ENCODE peak calls at places on chromosomes 4 and X, in seven cellular contexts. One of them, this sample, is unnamed.

GRCh38 chrX:103220511-103221406 is 5.9 kb downstream of the BEX4 start:
- DNase-seq in SK-N-DZ: no peak
- DNase-seq in NCI-H2107: no peak
- DNase-seq in AG09319: no peak
- DNase-seq in spleen: peak; percentile 72
- DNase-seq in T-helper 2 cell: no peak
- DNase-seq in WERI-Rb-1: no peak
- DNase-seq in this sample: no peak

GRCh38 chr4:76434901-76435688 is at the start of gene SHROOM3:
- DNase-seq in SK-N-DZ: no peak
- DNase-seq in NCI-H2107: no peak
- DNase-seq in AG09319: no peak
- DNase-seq in spleen: no peak
- DNase-seq in T-helper 2 cell: no peak
- DNase-seq in WERI-Rb-1: no peak
- DNase-seq in this sample: peak; percentile 96

GRCh38 chrX:10393899-10394298 is 226.5 kb downstream of the MID1 start:
- DNase-seq in SK-N-DZ: no peak
- DNase-seq in NCI-H2107: no peak
- DNase-seq in AG09319: no peak
- DNase-seq in spleen: no peak
- DNase-seq in T-helper 2 cell: no peak
- DNase-seq in WERI-Rb-1: no peak
- DNase-seq in this sample: peak; percentile 8

GRCh38 chr4:82864336-82865001 is 26.5 kb downstream of the SEC31A start:
- DNase-seq in SK-N-DZ: no peak
- DNase-seq in NCI-H2107: no peak
- DNase-seq in AG09319: no peak
- DNase-seq in spleen: no peak
- DNase-seq in T-helper 2 cell: no peak
- DNase-seq in WERI-Rb-1: no peak
- DNase-seq in this sample: no peak

GRCh38 chrX:1481636-1482529 is 29.2 kb upstream of the ASMTL start:
- DNase-seq in SK-N-DZ: peak; percentile 35
- DNase-seq in NCI-H2107: no peak
- DNase-seq in AG09319: peak; percentile 44
- DNase-seq in spleen: peak; percentile 90
- DNase-seq in T-helper 2 cell: peak; percentile 53
- DNase-seq in WERI-Rb-1: peak; percentile 87
- DNase-seq in this sample: peak; percentile 68

GRCh38 chr4:156677136-156677535 is 294.5 kb downstream of the PDGFC start:
- DNase-seq in SK-N-DZ: no peak
- DNase-seq in NCI-H2107: no peak
- DNase-seq in AG09319: no peak
- DNase-seq in spleen: no peak
- DNase-seq in T-helper 2 cell: no peak
- DNase-seq in WERI-Rb-1: peak; percentile 43
- DNase-seq in this sample: peak; percentile 33

GRCh38 chr4:7067147-7067522 is 729 bp downstream of the GRPEL1 start:
- DNase-seq in SK-N-DZ: no peak
- DNase-seq in NCI-H2107: no peak
- DNase-seq in AG09319: no peak
- DNase-seq in spleen: peak; percentile 94
- DNase-seq in T-helper 2 cell: no peak
- DNase-seq in WERI-Rb-1: no peak
- DNase-seq in this sample: peak; percentile 15

GRCh38 chrX:40734956-40735317 is 405 bp downstream of the MED14 start:
- DNase-seq in SK-N-DZ: no peak
- DNase-seq in NCI-H2107: no peak
- DNase-seq in AG09319: no peak
- DNase-seq in spleen: no peak
- DNase-seq in T-helper 2 cell: no peak
- DNase-seq in WERI-Rb-1: peak; percentile 49
- DNase-seq in this sample: peak; percentile 7

GRCh38 chr4:76007089-76007559 is at the start of gene CXCL9:
- DNase-seq in SK-N-DZ: no peak
- DNase-seq in NCI-H2107: no peak
- DNase-seq in AG09319: no peak
- DNase-seq in spleen: no peak
- DNase-seq in T-helper 2 cell: no peak
- DNase-seq in WERI-Rb-1: no peak
- DNase-seq in this sample: peak; percentile 42

GRCh38 chr4:132683957-132684356 is 465.1 kb upstream of the PCDH10 start:
- DNase-seq in SK-N-DZ: no peak
- DNase-seq in NCI-H2107: no peak
- DNase-seq in AG09319: no peak
- DNase-seq in spleen: no peak
- DNase-seq in T-helper 2 cell: no peak
- DNase-seq in WERI-Rb-1: no peak
- DNase-seq in this sample: no peak

GRCh38 chr4:103424853-103425252 is 226.7 kb upstream of the CENPE start:
- DNase-seq in SK-N-DZ: no peak
- DNase-seq in NCI-H2107: no peak
- DNase-seq in AG09319: no peak
- DNase-seq in spleen: no peak
- DNase-seq in T-helper 2 cell: no peak
- DNase-seq in WERI-Rb-1: no peak
- DNase-seq in this sample: peak; percentile 89

GRCh38 chr4:155799794-155800123 is 40.9 kb downstream of the GUCY1B1 start:
- DNase-seq in SK-N-DZ: no peak
- DNase-seq in NCI-H2107: no peak
- DNase-seq in AG09319: no peak
- DNase-seq in spleen: no peak
- DNase-seq in T-helper 2 cell: no peak
- DNase-seq in WERI-Rb-1: no peak
- DNase-seq in this sample: no peak

GRCh38 chr4:112170451-112170993 is 25.3 kb downstream of the FAM241A start:
- DNase-seq in SK-N-DZ: no peak
- DNase-seq in NCI-H2107: no peak
- DNase-seq in AG09319: peak; percentile 68
- DNase-seq in spleen: no peak
- DNase-seq in T-helper 2 cell: no peak
- DNase-seq in WERI-Rb-1: no peak
- DNase-seq in this sample: peak; percentile 91

GRCh38 chr4:156581693-156582092 is 389.9 kb downstream of the PDGFC start:
- DNase-seq in SK-N-DZ: no peak
- DNase-seq in NCI-H2107: no peak
- DNase-seq in AG09319: no peak
- DNase-seq in spleen: no peak
- DNase-seq in T-helper 2 cell: no peak
- DNase-seq in WERI-Rb-1: no peak
- DNase-seq in this sample: peak; percentile 14

GRCh38 chr4:151674804-151675290 is 86.0 kb downstream of the GATB start:
- DNase-seq in SK-N-DZ: peak; percentile 88
- DNase-seq in NCI-H2107: no peak
- DNase-seq in AG09319: no peak
- DNase-seq in spleen: no peak
- DNase-seq in T-helper 2 cell: no peak
- DNase-seq in WERI-Rb-1: peak; percentile 93
- DNase-seq in this sample: peak; percentile 27

GRCh38 chr4:106312997-106313522 is 2.9 kb downstream of the TBCK start:
- DNase-seq in SK-N-DZ: no peak
- DNase-seq in NCI-H2107: no peak
- DNase-seq in AG09319: no peak
- DNase-seq in spleen: no peak
- DNase-seq in T-helper 2 cell: no peak
- DNase-seq in WERI-Rb-1: no peak
- DNase-seq in this sample: no peak

GRCh38 chrX:56738670-56739069 is 9.6 kb downstream of the NBDY start:
- DNase-seq in SK-N-DZ: no peak
- DNase-seq in NCI-H2107: no peak
- DNase-seq in AG09319: no peak
- DNase-seq in spleen: no peak
- DNase-seq in T-helper 2 cell: no peak
- DNase-seq in WERI-Rb-1: no peak
- DNase-seq in this sample: peak; percentile 59